ENCODE peak calls at places on chromosomes 4 and X, in nine cellular contexts. X, B, Q, E, L, S, T, A and C are unnamed samples.

GRCh38 chr4:154086247-154086646 is 297.4 kb upstream of the SFRP2 start:
- DNase-seq in X (no peak), B (no peak), Q (no peak), E (no peak), L (no peak), S (no peak), T (no peak), A (no peak), C (no peak)

GRCh38 chr4:121594796-121595526 is 101.8 kb downstream of the ANXA5 start:
- DNase-seq in X (no peak), B (no peak), Q (no peak), E (no peak), L (no peak), S (peak; percentile 56), T (peak; percentile 38), A (peak; percentile 55), C (peak; percentile 49)

GRCh38 chrX:39910651-39911050 is 187.1 kb downstream of the BCOR start:
- DNase-seq in X (no peak), B (no peak), Q (no peak), E (no peak), L (no peak), S (no peak), T (no peak), A (no peak), C (no peak)

GRCh38 chrX:12767856-12768255 is 23.4 kb upstream of the PRPS2 start:
- DNase-seq in X (no peak), B (no peak), Q (no peak), E (no peak), L (no peak), S (no peak), T (no peak), A (no peak), C (no peak)

GRCh38 chr4:70714061-70714468 is 7.7 kb upstream of the RUFY3 start:
- DNase-seq in X (no peak), B (no peak), Q (no peak), E (no peak), L (no peak), S (no peak), T (no peak), A (no peak), C (peak; percentile 33)

GRCh38 chr4:38189445-38189844 is 229.2 kb downstream of the PTTG2 start:
- DNase-seq in X (no peak), B (no peak), Q (no peak), E (peak; percentile 73), L (no peak), S (peak; percentile 83), T (no peak), A (peak; percentile 88), C (peak; percentile 82)

GRCh38 chrX:56792270-56793111 is 63.4 kb downstream of the NBDY start:
- DNase-seq in X (no peak), B (no peak), Q (no peak), E (no peak), L (no peak), S (no peak), T (no peak), A (no peak), C (no peak)

GRCh38 chrX:130299279-130300009 is 30.7 kb upstream of the ZNF280C start:
- DNase-seq in X (peak; percentile 1), B (no peak), Q (no peak), E (no peak), L (no peak), S (no peak), T (no peak), A (no peak), C (no peak)

GRCh38 chr4:45662996-45663395 is 460.9 kb downstream of the GABRG1 start:
- DNase-seq in X (peak; percentile 86), B (peak; percentile 13), Q (no peak), E (no peak), L (no peak), S (peak; percentile 74), T (no peak), A (peak; percentile 80), C (peak; percentile 1)

GRCh38 chrX:13432376-13432775 is 112.5 kb upstream of the ATXN3L start:
- DNase-seq in X (no peak), B (no peak), Q (no peak), E (peak; percentile 70), L (no peak), S (peak; percentile 98), T (peak; percentile 86), A (peak; percentile 98), C (peak; percentile 95)

GRCh38 chr4:8303485-8304281 is 34.1 kb downstream of the HTRA3 start:
- DNase-seq in X (no peak), B (peak; percentile 41), Q (peak; percentile 4), E (peak; percentile 90), L (no peak), S (peak; percentile 64), T (peak; percentile 10), A (peak; percentile 74), C (peak; percentile 85)

GRCh38 chr4:40552536-40552935 is 77.1 kb downstream of the RBM47 start:
- DNase-seq in X (no peak), B (no peak), Q (no peak), E (no peak), L (no peak), S (peak; percentile 69), T (no peak), A (peak; percentile 71), C (no peak)

GRCh38 chr4:119005888-119006287 is 117.2 kb downstream of the SYNPO2 start:
- DNase-seq in X (no peak), B (no peak), Q (no peak), E (no peak), L (no peak), S (no peak), T (no peak), A (no peak), C (no peak)
- H3K4me3 ChIP-seq in X (no peak overlapping the region), B (no peak overlapping the region), Q (no peak overlapping the region), E (no peak overlapping the region), L (no peak overlapping the region), S (no peak overlapping the region), T (no peak overlapping the region), A (no peak overlapping the region), C (no peak overlapping the region)

DNA sequence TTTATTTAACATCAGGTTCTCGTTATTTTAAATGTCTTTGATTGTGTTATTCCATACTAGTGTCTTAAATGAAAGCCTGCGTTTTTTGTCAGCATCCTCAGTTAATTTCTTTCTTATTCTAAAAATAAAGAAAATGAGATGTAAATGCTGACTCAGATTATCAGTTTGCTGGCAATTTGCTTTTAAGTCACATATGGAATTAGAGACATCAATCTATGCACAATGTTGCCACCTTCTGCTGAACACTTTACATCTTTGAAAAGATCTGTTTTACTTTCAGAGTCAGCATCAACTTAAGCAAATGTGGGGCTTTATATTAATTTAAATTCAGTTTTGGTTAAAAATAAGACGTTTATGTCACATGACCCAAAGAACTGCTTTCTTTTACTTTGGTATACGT is 99.2 kb downstream of the ADGRL3 start:
- DNase-seq in X (no peak), B (no peak), Q (no peak), E (no peak), L (no peak), S (no peak), T (no peak), A (no peak), C (no peak)
- TF ChIP-seq CTCF in X (no peak), B (no peak), Q (no peak), E (no peak), L (no peak), S (no peak), T (no peak), A (no peak), C (no peak)

DNA sequence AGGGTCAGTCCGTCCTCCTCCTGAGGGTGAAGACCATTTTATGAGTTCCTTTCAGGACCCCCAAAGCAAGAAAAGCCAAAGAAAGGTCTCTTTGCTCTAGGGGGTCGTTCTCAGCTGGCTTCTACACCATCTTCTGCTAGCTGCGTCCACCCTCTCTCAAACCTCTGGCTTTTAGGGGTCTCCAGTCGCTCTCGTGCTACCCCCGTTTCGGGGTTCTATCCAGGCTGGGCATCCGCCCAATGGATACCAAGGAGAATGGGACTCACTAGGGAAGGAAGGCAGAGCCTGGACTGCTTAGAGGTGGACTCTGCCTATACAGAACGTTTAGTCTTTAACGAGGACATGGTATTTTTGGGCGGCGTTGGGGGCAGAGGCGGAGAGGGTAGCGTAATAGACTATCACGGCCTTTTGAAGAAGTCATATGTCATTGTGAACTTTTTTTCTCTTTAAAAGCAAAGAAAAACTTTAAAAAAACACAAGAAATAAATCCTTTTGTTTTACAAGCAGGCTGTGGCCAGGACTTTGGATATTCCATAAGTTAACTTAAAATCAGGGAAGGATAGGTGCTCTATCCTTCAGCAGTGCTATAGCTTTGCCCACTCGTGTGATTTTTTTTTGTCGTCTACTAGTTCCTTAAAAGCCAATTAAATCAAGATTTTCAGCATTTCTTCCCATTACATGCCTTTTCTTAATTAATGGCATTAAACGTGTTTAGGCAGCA is 7.1 kb upstream of the PITX2 start:
- DNase-seq in X (no peak), B (no peak), Q (no peak), E (no peak), L (no peak), S (no peak), T (no peak), A (no peak), C (peak; percentile 52)
- H3K4me3 ChIP-seq in X (no peak overlapping the region), B (peak overlapping the region; percentile 57), Q (no peak overlapping the region), E (no peak overlapping the region), L (no peak overlapping the region), S (no peak overlapping the region), T (no peak overlapping the region), A (no peak overlapping the region), C (peak overlapping the region; percentile 78)

GRCh38 chrX:24144528-24144927 is 5.0 kb upstream of the ZFX start:
- DNase-seq in X (no peak), B (no peak), Q (no peak), E (no peak), L (no peak), S (no peak), T (no peak), A (no peak), C (no peak)

GRCh38 chrX:24146283-24146865 is 3.2 kb upstream of the ZFX start:
- DNase-seq in X (no peak), B (peak; percentile 37), Q (no peak), E (no peak), L (no peak), S (no peak), T (no peak), A (no peak), C (peak; percentile 69)

GRCh38 chrX:24148118-24148517 is 1.4 kb upstream of the ZFX start:
- DNase-seq in X (no peak), B (no peak), Q (no peak), E (no peak), L (peak; percentile 28), S (no peak), T (no peak), A (no peak), C (no peak)

GRCh38 chrX:24147165-24147564 is 2.4 kb upstream of the ZFX start:
- DNase-seq in X (no peak), B (no peak), Q (no peak), E (no peak), L (no peak), S (no peak), T (no peak), A (no peak), C (no peak)

DNA sequence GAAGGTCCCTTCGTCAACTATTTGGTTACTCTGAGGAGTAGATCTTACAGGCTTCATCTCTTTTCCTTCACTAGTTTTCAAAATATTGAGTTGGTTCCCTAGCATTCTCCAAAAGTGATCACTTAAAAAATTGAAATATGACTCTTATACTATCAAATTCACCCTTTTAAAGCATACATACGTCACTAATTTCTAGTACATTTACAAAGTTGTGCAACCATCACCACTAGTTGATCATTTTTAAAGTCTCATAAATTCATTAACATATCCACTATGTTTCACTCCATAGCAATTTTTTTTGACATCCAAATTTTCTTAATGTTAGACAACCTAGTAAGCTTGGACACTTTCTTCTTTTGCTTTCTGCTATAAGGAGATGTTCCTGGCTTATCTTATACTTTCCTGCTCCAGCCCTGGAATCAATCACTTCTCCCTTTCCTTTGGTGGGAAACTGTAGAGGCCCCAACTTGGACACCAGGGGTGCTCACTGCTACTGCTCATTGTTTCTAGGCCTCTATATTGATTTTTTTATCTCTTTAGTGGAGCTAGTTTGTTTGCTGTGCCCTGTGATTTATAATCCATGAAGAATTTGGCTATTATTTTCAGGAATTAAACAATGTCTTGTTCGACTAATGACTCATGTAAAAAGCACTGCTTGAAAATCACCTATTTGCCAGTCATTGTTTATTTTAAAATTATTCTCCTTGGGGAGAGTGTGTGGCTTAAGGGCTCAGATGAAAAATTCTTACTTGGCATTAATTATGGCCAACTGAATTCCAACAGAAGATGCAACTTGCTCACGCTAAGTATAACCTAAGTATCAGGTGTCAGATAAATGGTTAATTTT is 4.0 kb upstream of the ZFX start:
- DNase-seq in X (no peak), B (no peak), Q (no peak), E (no peak), L (no peak), S (peak; percentile 82), T (no peak), A (peak; percentile 83), C (peak; percentile 40)
- TF ChIP-seq CTCF in X (peak; percentile 4), B (no peak), Q (no peak), E (no peak), L (no peak), S (no peak), T (no peak), A (no peak), C (no peak)